ENCODE peak calls at places on chromosomes 12 and 14, in seven cellular contexts. P is pancreas, M is left ventricle myocardium inferior, V is adrenal gland, J is K562, X is HCT116, D is cardiac muscle cell. L is an unnamed sample.

GRCh38 chr14:95507701-95508103 is 8.7 kb downstream of the SYNE3 start:
- DNase-seq in J (no peak), X (no peak), V (peak; percentile 83), M (no peak), P (no peak), D (no peak), L (no peak)

GRCh38 chr12:8860165-8860961 is 37.9 kb downstream of the A2ML1 start:
- DNase-seq in X (peak; percentile 27), M (peak; percentile 29), J (peak; percentile 73), D (peak; percentile 47), V (peak; percentile 50), P (peak; percentile 26), L (no peak)

GRCh38 chr12:96401061-96401871 is 1.0 kb upstream of the CDK17 start:
- DNase-seq in P (no peak), M (no peak), D (peak; percentile 4), V (peak; percentile 34), J (peak; percentile 67), X (peak; percentile 51), L (peak; percentile 47)

GRCh38 chr14:38243696-38244250 is 12.1 kb downstream of the CLEC14A start:
- DNase-seq in V (no peak), M (no peak), D (no peak), J (no peak), P (no peak), X (no peak), L (no peak)

GRCh38 chr12:72141381-72141780 is 130.8 kb upstream of the TRHDE start:
- DNase-seq in X (peak; percentile 22), D (no peak), J (peak; percentile 13), M (no peak), P (no peak), V (no peak), L (no peak)

GRCh38 chr14:51328089-51328941 is 88.3 kb downstream of the TMX1 start:
- DNase-seq in X (no peak), V (no peak), P (no peak), D (no peak), M (no peak), J (no peak), L (no peak)

GRCh38 chr12:13805038-13805437 is 176.4 kb downstream of the GRIN2B start:
- DNase-seq in P (no peak), M (no peak), V (no peak), D (no peak), X (no peak), J (no peak), L (no peak)

GRCh38 chr14:39268393-39268792 is 34.7 kb downstream of the MIA2 start:
- DNase-seq in V (no peak), P (no peak), J (peak; percentile 43), D (peak; percentile 37), X (no peak), M (no peak), L (no peak)

GRCh38 chr12:47014474-47014873 is 64.9 kb upstream of the PCED1B start:
- DNase-seq in J (no peak), M (no peak), V (no peak), D (no peak), X (no peak), P (no peak), L (no peak)

GRCh38 chr14:51676549-51676948 is 24.8 kb downstream of the FRMD6 start:
- DNase-seq in V (no peak), D (no peak), P (no peak), X (no peak), J (no peak), M (no peak), L (no peak)

GRCh38 chr12:68529466-68529865 is 81.2 kb upstream of the RAP1B start:
- DNase-seq in M (no peak), X (no peak), V (no peak), J (no peak), P (no peak), D (no peak), L (no peak)

GRCh38 chr14:90624228-90624627 is 192.0 kb downstream of the TTC7B start:
- DNase-seq in D (no peak), P (no peak), M (peak; percentile 32), J (peak; percentile 11), X (peak; percentile 42), V (peak; percentile 95), L (no peak)

GRCh38 chr14:84965279-84965678 is 564.7 kb upstream of the FLRT2 start:
- DNase-seq in D (no peak), M (no peak), P (no peak), J (no peak), V (no peak), X (no peak), L (no peak)

GRCh38 chr14:45907782-45908181 is 654.8 kb upstream of the MIS18BP1 start:
- DNase-seq in D (no peak), P (no peak), V (no peak), J (no peak), M (no peak), X (no peak), L (no peak)

GRCh38 chr14:75442166-75442565 is 14.3 kb downstream of the JDP2 start:
- DNase-seq in P (no peak), X (no peak), V (no peak), D (no peak), J (no peak), M (no peak), L (no peak)
- H3K36me3 ChIP-seq in P (no peaks in the 10 kb centered on the region), X (no peaks in the 10 kb centered on the region), V (peaks cover 35% of the 10 kb centered on the region), D (no peaks in the 10 kb centered on the region), J (no peaks in the 10 kb centered on the region), M (peaks cover 68% of the 10 kb centered on the region), L (no peaks in the 10 kb centered on the region)

DNA sequence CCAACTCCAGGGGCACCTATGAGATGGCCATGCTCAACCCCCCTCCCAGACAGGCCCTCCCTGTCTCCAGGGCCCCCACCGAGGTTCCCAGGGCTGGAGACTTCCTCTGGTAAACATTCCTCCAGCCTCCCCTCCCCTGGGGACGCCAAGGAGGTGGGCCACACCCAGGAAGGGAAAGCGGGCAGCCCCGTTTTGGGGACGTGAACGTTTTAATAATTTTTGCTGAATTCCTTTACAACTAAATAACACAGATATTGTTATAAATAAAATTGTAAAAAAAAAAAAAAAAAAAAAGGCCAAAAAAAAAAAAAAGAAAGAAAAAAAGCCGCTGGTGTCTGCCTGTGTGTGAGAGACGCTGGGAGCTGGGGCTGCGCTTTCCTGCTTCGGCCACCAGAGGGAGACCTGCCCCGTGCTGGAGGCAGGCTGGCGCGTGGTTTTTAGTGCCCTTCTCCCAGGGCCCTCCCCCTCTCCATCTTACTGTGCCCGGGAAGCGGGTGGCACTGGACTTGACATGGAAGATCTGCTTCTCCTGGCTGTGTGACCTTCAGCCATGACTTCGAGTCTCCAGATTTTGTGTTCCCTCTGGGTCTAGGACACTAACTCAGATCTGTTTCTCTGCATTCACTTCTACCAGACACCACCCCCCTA is 3.4 kb upstream of the NXPH4 start:
- DNase-seq in J (peak; percentile 84), D (peak; percentile 82), X (peak; percentile 59), P (peak; percentile 80), M (peak; percentile 87), V (peak; percentile 90), L (peak; percentile 84)
- H3K27me3 ChIP-seq in J (peaks cover 71% of the 10 kb centered on the region), D (peaks cover 46% of the 10 kb centered on the region), X (no peaks in the 10 kb centered on the region), P (no peaks in the 10 kb centered on the region), M (peaks cover 37% of the 10 kb centered on the region), V (peaks cover 24% of the 10 kb centered on the region), L (peaks cover 37% of the 10 kb centered on the region)

GRCh38 chr14:99850705-99851104 is 57.5 kb downstream of the EML1 start:
- DNase-seq in V (no peak), M (no peak), D (peak; percentile 31), P (no peak), X (no peak), J (peak; percentile 1), L (no peak)

GRCh38 chr14:99855271-99855670 is 62.1 kb downstream of the EML1 start:
- DNase-seq in D (no peak), P (no peak), M (no peak), V (no peak), X (no peak), J (no peak), L (no peak)

GRCh38 chr14:99854831-99855230 is 61.6 kb downstream of the EML1 start:
- DNase-seq in P (no peak), X (no peak), J (no peak), M (no peak), D (no peak), V (no peak), L (no peak)

GRCh38 chr14:99857551-99857950 is 64.3 kb downstream of the EML1 start:
- DNase-seq in J (no peak), P (no peak), V (no peak), D (no peak), X (no peak), M (no peak), L (no peak)

DNA sequence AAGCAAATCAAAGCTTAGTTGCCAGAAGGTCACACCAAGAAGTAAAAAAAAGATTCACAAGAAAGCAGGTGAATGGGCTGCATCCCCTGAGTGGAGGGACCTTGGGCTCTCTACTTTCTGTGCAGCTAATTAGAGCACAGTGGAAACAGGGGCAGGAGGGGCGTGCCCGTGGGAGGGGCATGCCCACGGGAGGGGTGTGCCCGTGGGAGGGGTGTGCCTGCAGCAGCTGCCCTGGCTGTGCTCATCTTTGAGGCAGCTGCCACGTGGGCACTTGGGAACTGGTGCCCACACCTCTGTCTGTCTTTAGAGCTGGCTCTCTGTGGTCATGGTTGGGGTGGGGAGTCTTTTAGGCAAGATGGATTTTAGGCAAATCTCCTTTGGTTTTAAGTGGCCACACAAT is 60.0 kb downstream of the EML1 start:
- DNase-seq in X (no peak), J (no peak), M (peak; percentile 29), V (peak; percentile 20), P (no peak), D (no peak), L (no peak)
- H3K4me3 ChIP-seq in X (no peak overlapping the region), J (no peak overlapping the region), M (no peak overlapping the region), V (no peak overlapping the region), P (no peak overlapping the region), D (no peak overlapping the region), L (no peak overlapping the region)

DNA sequence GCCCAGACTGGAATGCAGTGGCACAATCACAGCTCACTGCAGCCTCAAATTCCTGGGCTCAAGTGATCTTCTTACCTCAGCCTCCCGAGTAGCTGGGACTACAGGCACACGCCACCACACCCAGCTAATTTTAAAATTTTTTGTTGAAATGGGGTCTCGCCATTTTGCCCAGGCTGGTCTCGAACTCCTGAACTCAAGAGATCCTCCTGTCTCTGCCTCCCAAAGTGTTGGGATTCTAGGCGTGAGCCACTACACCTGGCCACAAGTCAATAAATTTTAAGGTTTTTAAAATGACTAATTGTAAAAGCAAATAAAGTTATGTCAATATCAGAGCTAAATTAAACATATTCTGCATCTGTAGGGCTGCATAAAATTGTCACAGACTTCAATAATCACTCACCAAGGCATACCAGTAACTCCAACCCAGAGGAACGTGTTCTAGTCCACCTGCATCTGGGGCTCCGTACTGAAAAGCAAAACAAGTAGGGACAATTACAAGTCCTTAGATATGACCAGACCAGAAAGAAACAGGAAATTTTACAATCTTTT is 13.9 kb downstream of the GNS start:
- DNase-seq in V (peak; percentile 43), J (no peak), D (no peak), M (no peak), P (no peak), X (no peak), L (no peak)
- H3K36me3 ChIP-seq in V (peaks cover 60% of the 10 kb centered on the region), J (peaks cover 55% of the 10 kb centered on the region), D (peaks cover 36% of the 10 kb centered on the region), M (peaks cover 94% of the 10 kb centered on the region), P (no peaks in the 10 kb centered on the region), X (peaks cover 4% of the 10 kb centered on the region), L (peaks cover 27% of the 10 kb centered on the region)